ENCODE peak calls at places on chromosome 18, in seven cellular contexts. One of them, this sample, is unnamed.

GRCh38 chr18:64992654-64993053 is 758.2 kb upstream of the CDH7 start:
- DNase-seq in GM23248: no peak
- DNase-seq in cardiac muscle cell: no peak
- DNase-seq in pancreas: no peak
- DNase-seq in prostate gland: no peak
- DNase-seq in neural progenitor cell: no peak
- DNase-seq in ascending aorta: no peak
- DNase-seq in this sample: no peak

GRCh38 chr18:79523738-79524180 is 128.0 kb downstream of the NFATC1 start:
- DNase-seq in GM23248: no peak
- DNase-seq in cardiac muscle cell: no peak
- DNase-seq in pancreas: peak; percentile 14
- DNase-seq in prostate gland: no peak
- DNase-seq in neural progenitor cell: no peak
- DNase-seq in ascending aorta: no peak
- DNase-seq in this sample: no peak

GRCh38 chr18:57443716-57444115 is 8.5 kb downstream of the ONECUT2 start:
- DNase-seq in GM23248: no peak
- DNase-seq in cardiac muscle cell: no peak
- DNase-seq in pancreas: no peak
- DNase-seq in prostate gland: no peak
- DNase-seq in neural progenitor cell: no peak
- DNase-seq in ascending aorta: no peak
- DNase-seq in this sample: no peak

GRCh38 chr18:58292675-58293074 is 248.6 kb downstream of the NEDD4L start:
- DNase-seq in GM23248: no peak
- DNase-seq in cardiac muscle cell: no peak
- DNase-seq in pancreas: no peak
- DNase-seq in prostate gland: no peak
- DNase-seq in neural progenitor cell: no peak
- DNase-seq in ascending aorta: no peak
- DNase-seq in this sample: no peak

GRCh38 chr18:27871731-27872130 is 305.2 kb downstream of the CDH2 start:
- DNase-seq in GM23248: no peak
- DNase-seq in cardiac muscle cell: no peak
- DNase-seq in pancreas: no peak
- DNase-seq in prostate gland: no peak
- DNase-seq in neural progenitor cell: no peak
- DNase-seq in ascending aorta: no peak
- DNase-seq in this sample: no peak

GRCh38 chr18:78776151-78776550 is 203.5 kb upstream of the SALL3 start:
- DNase-seq in GM23248: no peak
- DNase-seq in cardiac muscle cell: no peak
- DNase-seq in pancreas: no peak
- DNase-seq in prostate gland: no peak
- DNase-seq in neural progenitor cell: no peak
- DNase-seq in ascending aorta: no peak
- DNase-seq in this sample: no peak

GRCh38 chr18:6835345-6835744 is 105.8 kb downstream of the ARHGAP28 start:
- DNase-seq in GM23248: no peak
- DNase-seq in cardiac muscle cell: no peak
- DNase-seq in pancreas: no peak
- DNase-seq in prostate gland: no peak
- DNase-seq in neural progenitor cell: no peak
- DNase-seq in ascending aorta: no peak
- DNase-seq in this sample: no peak

GRCh38 chr18:79898952-79899608 is 52.4 kb downstream of the SLC66A2 start:
- DNase-seq in GM23248: no peak
- DNase-seq in cardiac muscle cell: no peak
- DNase-seq in pancreas: no peak
- DNase-seq in prostate gland: peak; percentile 3
- DNase-seq in neural progenitor cell: no peak
- DNase-seq in ascending aorta: no peak
- DNase-seq in this sample: no peak

GRCh38 chr18:36589857-36590543 is 238.8 kb downstream of the TPGS2 start:
- DNase-seq in GM23248: peak; percentile 66
- DNase-seq in cardiac muscle cell: no peak
- DNase-seq in pancreas: no peak
- DNase-seq in prostate gland: no peak
- DNase-seq in neural progenitor cell: no peak
- DNase-seq in ascending aorta: no peak
- DNase-seq in this sample: no peak

GRCh38 chr18:649341-649740 is 8.1 kb upstream of the TYMS start:
- DNase-seq in GM23248: no peak
- DNase-seq in cardiac muscle cell: no peak
- DNase-seq in pancreas: no peak
- DNase-seq in prostate gland: no peak
- DNase-seq in neural progenitor cell: no peak
- DNase-seq in ascending aorta: no peak
- DNase-seq in this sample: no peak

GRCh38 chr18:63233334-63233733 is 86.2 kb downstream of the BCL2 start:
- DNase-seq in GM23248: no peak
- DNase-seq in cardiac muscle cell: no peak
- DNase-seq in pancreas: no peak
- DNase-seq in prostate gland: no peak
- DNase-seq in neural progenitor cell: no peak
- DNase-seq in ascending aorta: no peak
- DNase-seq in this sample: no peak

GRCh38 chr18:74190086-74190485 is 41.8 kb downstream of the TIMM21 start:
- DNase-seq in GM23248: peak; percentile 53
- DNase-seq in cardiac muscle cell: no peak
- DNase-seq in pancreas: no peak
- DNase-seq in prostate gland: no peak
- DNase-seq in neural progenitor cell: no peak
- DNase-seq in ascending aorta: no peak
- DNase-seq in this sample: no peak

GRCh38 chr18:58389745-58390144 is 239.1 kb downstream of the ALPK2 start:
- DNase-seq in GM23248: no peak
- DNase-seq in cardiac muscle cell: no peak
- DNase-seq in pancreas: no peak
- DNase-seq in prostate gland: no peak
- DNase-seq in neural progenitor cell: no peak
- DNase-seq in ascending aorta: no peak
- DNase-seq in this sample: no peak

GRCh38 chr18:59908790-59909189 is 9.0 kb downstream of the PMAIP1 start:
- DNase-seq in GM23248: no peak
- DNase-seq in cardiac muscle cell: no peak
- DNase-seq in pancreas: no peak
- DNase-seq in prostate gland: no peak
- DNase-seq in neural progenitor cell: no peak
- DNase-seq in ascending aorta: no peak
- DNase-seq in this sample: peak; percentile 49

GRCh38 chr18:76457475-76457874 is 37.6 kb downstream of the ZNF516 start:
- DNase-seq in GM23248: no peak
- DNase-seq in cardiac muscle cell: no peak
- DNase-seq in pancreas: no peak
- DNase-seq in prostate gland: no peak
- DNase-seq in neural progenitor cell: no peak
- DNase-seq in ascending aorta: no peak
- DNase-seq in this sample: peak; percentile 83

GRCh38 chr18:76454429-76454828 is 40.6 kb downstream of the ZNF516 start:
- DNase-seq in GM23248: no peak
- DNase-seq in cardiac muscle cell: no peak
- DNase-seq in pancreas: no peak
- DNase-seq in prostate gland: no peak
- DNase-seq in neural progenitor cell: no peak
- DNase-seq in ascending aorta: no peak
- DNase-seq in this sample: no peak

GRCh38 chr18:76456823-76457222 is 38.2 kb downstream of the ZNF516 start:
- DNase-seq in GM23248: no peak
- DNase-seq in cardiac muscle cell: no peak
- DNase-seq in pancreas: no peak
- DNase-seq in prostate gland: no peak
- DNase-seq in neural progenitor cell: no peak
- DNase-seq in ascending aorta: no peak
- DNase-seq in this sample: no peak

GRCh38 chr18:76455015-76455676 is 39.9 kb downstream of the ZNF516 start:
- DNase-seq in GM23248: no peak
- DNase-seq in cardiac muscle cell: no peak
- DNase-seq in pancreas: no peak
- DNase-seq in prostate gland: no peak
- DNase-seq in neural progenitor cell: no peak
- DNase-seq in ascending aorta: no peak
- DNase-seq in this sample: no peak

DNA sequence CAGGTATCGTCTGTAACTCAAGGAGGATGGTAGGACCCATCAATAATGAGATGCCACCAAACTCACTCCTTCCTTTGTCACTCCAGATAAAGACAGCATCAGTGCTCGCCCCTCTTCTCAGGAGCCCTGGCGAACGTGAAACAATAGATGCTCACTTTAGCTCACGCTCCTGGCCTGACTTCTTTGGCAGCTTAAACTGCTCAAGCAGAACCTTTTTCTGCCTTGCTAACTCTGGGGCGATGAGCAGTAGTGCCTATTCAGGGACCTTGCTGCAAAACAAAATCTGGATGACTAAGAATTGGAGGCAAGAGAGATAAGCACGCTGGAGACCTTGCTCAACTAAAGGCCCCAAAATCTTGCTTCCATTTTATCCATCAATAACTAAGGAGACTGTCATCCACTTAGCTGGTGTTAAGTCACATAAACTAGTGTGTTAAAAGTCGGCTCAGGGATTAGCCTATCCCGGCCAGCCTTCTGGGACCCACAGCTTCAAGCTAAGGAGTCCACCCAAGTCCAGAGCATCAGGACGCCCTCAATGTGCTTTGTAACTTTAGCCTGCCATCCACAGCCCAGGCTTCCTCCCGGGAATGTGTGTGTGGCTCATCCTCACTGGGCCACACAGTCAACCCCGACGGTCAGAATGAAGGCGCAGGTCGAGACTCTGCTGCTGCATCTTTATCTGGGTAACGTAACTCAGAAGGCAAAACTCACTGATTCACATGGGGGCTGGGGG is 38.9 kb downstream of the ZNF516 start:
- DNase-seq in GM23248: no peak
- DNase-seq in cardiac muscle cell: no peak
- DNase-seq in pancreas: no peak
- DNase-seq in prostate gland: no peak
- DNase-seq in neural progenitor cell: peak; percentile 71
- DNase-seq in ascending aorta: no peak
- DNase-seq in this sample: no peak
- H3K4me1 ChIP-seq in GM23248: peaks cover 57% of the 10 kb centered on the region
- H3K4me1 ChIP-seq in cardiac muscle cell: peaks cover 69% of the 10 kb centered on the region
- H3K4me1 ChIP-seq in pancreas: peaks cover 13% of the 10 kb centered on the region
- H3K4me1 ChIP-seq in prostate gland: peaks cover 8% of the 10 kb centered on the region
- H3K4me1 ChIP-seq in neural progenitor cell: peaks cover 71% of the 10 kb centered on the region
- H3K4me1 ChIP-seq in ascending aorta: peaks cover 19% of the 10 kb centered on the region
- H3K4me1 ChIP-seq in this sample: peaks cover 89% of the 10 kb centered on the region

GRCh38 chr18:55743701-55744100 is 155.7 kb upstream of the TCF4 start:
- DNase-seq in GM23248: no peak
- DNase-seq in cardiac muscle cell: no peak
- DNase-seq in pancreas: no peak
- DNase-seq in prostate gland: no peak
- DNase-seq in neural progenitor cell: no peak
- DNase-seq in ascending aorta: no peak
- DNase-seq in this sample: no peak
- H3K9me3 ChIP-seq in GM23248: no peaks in the 10 kb centered on the region
- H3K9me3 ChIP-seq in cardiac muscle cell: no peaks in the 10 kb centered on the region
- H3K9me3 ChIP-seq in pancreas: no peaks in the 10 kb centered on the region
- H3K9me3 ChIP-seq in prostate gland: no peaks in the 10 kb centered on the region
- H3K9me3 ChIP-seq in neural progenitor cell: no peaks in the 10 kb centered on the region
- H3K9me3 ChIP-seq in ascending aorta: no peaks in the 10 kb centered on the region
- H3K9me3 ChIP-seq in this sample: no peaks in the 10 kb centered on the region

DNA sequence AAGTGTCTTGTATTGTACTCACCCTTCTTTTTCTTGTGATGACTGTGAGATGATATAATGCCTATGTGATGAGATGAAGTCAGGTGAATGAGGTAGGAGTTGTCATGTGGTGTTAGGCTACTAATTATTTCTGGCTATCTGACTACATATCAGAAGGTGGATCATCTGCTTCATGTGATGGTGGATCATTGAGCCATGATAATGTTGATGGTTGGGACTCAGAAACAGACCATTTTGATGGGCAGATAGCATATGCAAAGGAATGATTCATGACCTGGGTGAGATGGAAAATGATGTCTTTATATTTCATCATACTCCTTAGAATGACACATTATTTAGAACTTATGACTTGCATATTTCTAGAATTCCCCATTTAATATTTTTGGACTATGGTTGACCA is 19.5 kb downstream of the ANKRD30B start:
- DNase-seq in GM23248: no peak
- DNase-seq in cardiac muscle cell: no peak
- DNase-seq in pancreas: no peak
- DNase-seq in prostate gland: no peak
- DNase-seq in neural progenitor cell: no peak
- DNase-seq in ascending aorta: no peak
- DNase-seq in this sample: no peak
- H3K27ac ChIP-seq in GM23248: no peak overlapping the region
- H3K27ac ChIP-seq in cardiac muscle cell: no peak overlapping the region
- H3K27ac ChIP-seq in pancreas: no peak overlapping the region
- H3K27ac ChIP-seq in prostate gland: no peak overlapping the region
- H3K27ac ChIP-seq in neural progenitor cell: no peak overlapping the region
- H3K27ac ChIP-seq in ascending aorta: no peak overlapping the region
- H3K27ac ChIP-seq in this sample: no peak overlapping the region

DNA sequence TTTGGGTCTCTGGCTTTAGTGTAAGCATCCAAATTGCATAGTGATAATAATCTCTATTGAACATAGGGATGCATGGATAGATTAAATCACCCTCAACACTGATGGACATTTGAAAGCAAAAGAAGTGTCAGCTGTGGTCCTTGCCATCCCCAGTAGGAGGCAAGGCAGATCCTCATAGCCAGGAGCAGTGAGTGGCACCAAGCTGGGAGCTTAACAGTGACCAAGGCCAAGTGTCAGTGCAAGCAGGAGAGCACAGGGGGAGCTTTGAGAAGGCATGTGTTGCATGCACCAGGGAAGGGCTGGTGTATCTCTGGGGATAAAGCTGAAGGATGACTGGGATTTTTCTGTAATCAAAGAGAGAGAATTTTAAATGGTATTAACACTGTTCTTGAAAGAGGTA is 14.7 kb downstream of the SLC14A1 start:
- DNase-seq in GM23248: no peak
- DNase-seq in cardiac muscle cell: no peak
- DNase-seq in pancreas: no peak
- DNase-seq in prostate gland: no peak
- DNase-seq in neural progenitor cell: no peak
- DNase-seq in ascending aorta: no peak
- DNase-seq in this sample: no peak
- H3K4me1 ChIP-seq in GM23248: no peaks in the 10 kb centered on the region
- H3K4me1 ChIP-seq in cardiac muscle cell: peaks cover 12% of the 10 kb centered on the region
- H3K4me1 ChIP-seq in pancreas: no peaks in the 10 kb centered on the region
- H3K4me1 ChIP-seq in prostate gland: no peaks in the 10 kb centered on the region
- H3K4me1 ChIP-seq in neural progenitor cell: peaks cover 3% of the 10 kb centered on the region
- H3K4me1 ChIP-seq in ascending aorta: peaks cover 2% of the 10 kb centered on the region
- H3K4me1 ChIP-seq in this sample: no peaks in the 10 kb centered on the region